ENCODE peak calls at places on chromosomes 5 and 9, in ten cellular contexts. O is ELR; F is naive thymus-derived CD4-positive, alpha-beta T cell; U is NCI-H1436; J is GM10248; T is AG08395; V is foreskin fibroblast; D is natural killer cell; B is endodermal cell; X is BJ. W is an unnamed sample.

GRCh38 chr5:36230151-36230788 is 11.5 kb downstream of the NADK2 start:
- DNase-seq in O (no peak), F (no peak), U (no peak), J (no peak), T (no peak), V (no peak), D (no peak), B (no peak), X (no peak), W (no peak)

GRCh38 chr5:38370341-38371100 is 112.2 kb downstream of the EGFLAM start:
- DNase-seq in O (no peak), F (no peak), U (no peak), J (no peak), T (no peak), V (no peak), D (no peak), B (no peak), X (no peak), W (no peak)

GRCh38 chr9:99593621-99594020 is 228.1 kb upstream of the NR4A3 start:
- DNase-seq in O (no peak), F (no peak), U (peak; percentile 57), J (no peak), T (no peak), V (no peak), D (no peak), B (no peak), X (no peak), W (no peak)

GRCh38 chr9:93127395-93127911 is 6.6 kb downstream of the NINJ1 start:
- DNase-seq in O (no peak), F (no peak), U (no peak), J (no peak), T (peak; percentile 12), V (no peak), D (peak; percentile 14), B (peak; percentile 45), X (no peak), W (no peak)

GRCh38 chr5:43312699-43313034 is 545 bp downstream of the HMGCS1 start:
- DNase-seq in O (no peak), F (no peak), U (no peak), J (no peak), T (no peak), V (no peak), D (no peak), B (no peak), X (no peak), W (peak; percentile 54)

GRCh38 chr9:113875917-113876805 is at the start of gene ZNF618:
- DNase-seq in O (peak; percentile 60), F (no peak), U (peak; percentile 1), J (peak; percentile 50), T (peak; percentile 56), V (peak; percentile 9), D (peak; percentile 29), B (peak; percentile 75), X (no peak), W (peak; percentile 54)

GRCh38 chr9:19371942-19372341 is 8.1 kb downstream of the RPS6 start:
- DNase-seq in O (peak; percentile 47), F (no peak), U (no peak), J (no peak), T (no peak), V (no peak), D (no peak), B (no peak), X (no peak), W (no peak)

GRCh38 chr5:91641730-91642350 is 258.7 kb upstream of the ARRDC3 start:
- DNase-seq in O (peak; percentile 61), F (no peak), U (peak; percentile 40), J (no peak), T (peak; percentile 18), V (peak; percentile 24), D (no peak), B (no peak), X (peak; percentile 4), W (peak; percentile 12)

GRCh38 chr9:89109666-89110065 is 69.0 kb downstream of the SHC3 start:
- DNase-seq in O (no peak), F (no peak), U (no peak), J (no peak), T (no peak), V (peak; percentile 4), D (no peak), B (no peak), X (no peak), W (no peak)

GRCh38 chr9:114606597-114607207 is 4.4 kb upstream of the TMEM268 start:
- DNase-seq in O (no peak), F (no peak), U (no peak), J (no peak), T (peak; percentile 76), V (peak; percentile 85), D (no peak), B (no peak), X (no peak), W (no peak)

GRCh38 chr5:39218482-39219381 is 631 bp downstream of the FYB1 start:
- DNase-seq in O (no peak), F (no peak), U (no peak), J (no peak), T (peak; percentile 15), V (no peak), D (no peak), B (no peak), X (no peak), W (no peak)

GRCh38 chr5:96566775-96567174 is 95.4 kb upstream of the CAST start:
- DNase-seq in O (peak; percentile 4), F (no peak), U (no peak), J (no peak), T (no peak), V (no peak), D (no peak), B (no peak), X (no peak), W (no peak)

GRCh38 chr9:109856785-109857184 is 76.8 kb downstream of the PALM2AKAP2 start:
- DNase-seq in O (peak; percentile 13), F (no peak), U (no peak), J (no peak), T (peak; percentile 50), V (peak; percentile 54), D (no peak), B (peak; percentile 55), X (no peak), W (no peak)

GRCh38 chr9:114319147-114319546 is 3.8 kb upstream of the ORM1 start:
- DNase-seq in O (no peak), F (no peak), U (peak; percentile 11), J (no peak), T (no peak), V (no peak), D (no peak), B (peak; percentile 19), X (no peak), W (no peak)

GRCh38 chr9:119078015-119078414 is 291.2 kb downstream of the BRINP1 start:
- DNase-seq in O (no peak), F (no peak), U (no peak), J (no peak), T (no peak), V (no peak), D (no peak), B (no peak), X (no peak), W (no peak)

GRCh38 chr5:32506251-32506661 is 61.7 kb upstream of the ZFR start:
- DNase-seq in O (no peak), F (no peak), U (no peak), J (no peak), T (no peak), V (peak; percentile 25), D (no peak), B (no peak), X (no peak), W (no peak)

GRCh38 chr5:929596-929995 is 36.9 kb downstream of the TRIP13 start:
- DNase-seq in O (no peak), F (no peak), U (no peak), J (no peak), T (no peak), V (no peak), D (no peak), B (no peak), X (no peak), W (no peak)

GRCh38 chr9:137482094-137482781 is 23.1 kb upstream of the NSMF start:
- DNase-seq in O (peak; percentile 86), F (no peak), U (no peak), J (no peak), T (peak; percentile 31), V (peak; percentile 56), D (no peak), B (no peak), X (peak; percentile 84), W (no peak)

GRCh38 chr5:134547579-134547978 is 22.1 kb downstream of the JADE2 start:
- DNase-seq in O (peak; percentile 72), F (no peak), U (no peak), J (no peak), T (peak; percentile 91), V (peak; percentile 87), D (no peak), B (no peak), X (no peak), W (no peak)

GRCh38 chr5:76041863-76042262 is 41.3 kb upstream of the SV2C start:
- DNase-seq in O (no peak), F (no peak), U (no peak), J (no peak), T (no peak), V (no peak), D (no peak), B (peak; percentile 93), X (no peak), W (no peak)

GRCh38 chr5:93188876-93189485 is 392.0 kb downstream of the NR2F1-AS1 start:
- DNase-seq in O (no peak), F (no peak), U (no peak), J (no peak), T (no peak), V (no peak), D (no peak), B (no peak), X (no peak), W (no peak)

GRCh38 chr5:1801954-1802295 is 718 bp downstream of the NDUFS6 start:
- DNase-seq in O (peak; percentile 51), F (no peak), U (no peak), J (no peak), T (no peak), V (no peak), D (no peak), B (peak; percentile 68), X (no peak), W (no peak)

GRCh38 chr5:172245046-172245445 is 38.5 kb downstream of the UBTD2 start:
- DNase-seq in O (no peak), F (no peak), U (no peak), J (no peak), T (no peak), V (no peak), D (no peak), B (no peak), X (no peak), W (no peak)

GRCh38 chr5:138351056-138351455 is 1.4 kb upstream of the KDM3B start:
- DNase-seq in O (peak; percentile 51), F (no peak), U (no peak), J (no peak), T (peak; percentile 55), V (peak; percentile 80), D (no peak), B (peak; percentile 11), X (no peak), W (no peak)

GRCh38 chr9:90546200-90546599 is 96.4 kb downstream of the DIRAS2 start:
- DNase-seq in O (peak; percentile 61), F (no peak), U (peak; percentile 89), J (no peak), T (peak; percentile 38), V (peak; percentile 6), D (no peak), B (no peak), X (peak; percentile 39), W (no peak)

GRCh38 chr5:67693956-67694564 is 497.5 kb upstream of the CD180 start:
- DNase-seq in O (no peak), F (no peak), U (no peak), J (no peak), T (peak; percentile 70), V (peak; percentile 87), D (no peak), B (no peak), X (peak; percentile 42), W (no peak)

GRCh38 chr5:171299851-171300250 is 9.2 kb upstream of the TLX3 start:
- DNase-seq in O (no peak), F (no peak), U (no peak), J (no peak), T (no peak), V (no peak), D (no peak), B (no peak), X (no peak), W (no peak)

GRCh38 chr5:107668933-107669542 is 1.7 kb downstream of the EFNA5 start:
- DNase-seq in O (peak; percentile 33), F (no peak), U (no peak), J (no peak), T (peak; percentile 1), V (no peak), D (no peak), B (peak; percentile 76), X (no peak), W (no peak)